ENCODE peak calls at places on chromosomes 6 and 20, in six cellular contexts. One of them, this sample, is unnamed.

GRCh38 chr20:63497946-63498935 is 642 bp downstream of the EEF1A2 start:
- DNase-seq in mesothelial cell of epicardium: no peak
- DNase-seq in left cardiac atrium: peak
- DNase-seq in HCEC 1CT: no peak
- DNase-seq in stimulated activated CD8-positive, alpha-beta memory T cell treated with anti-CD3 and anti-CD28 coated beads, Interleukin-7, amount 100 ng/mL, for 1 hour: no peak
- DNase-seq in HFFc6: peak
- DNase-seq in this sample: peak

GRCh38 chr20:44861547-44862006 is 23.9 kb upstream of the YWHAB start:
- DNase-seq in mesothelial cell of epicardium: no peak
- DNase-seq in left cardiac atrium: peak
- DNase-seq in HCEC 1CT: peak
- DNase-seq in stimulated activated CD8-positive, alpha-beta memory T cell treated with anti-CD3 and anti-CD28 coated beads, Interleukin-7, amount 100 ng/mL, for 1 hour: no peak
- DNase-seq in HFFc6: peak
- DNase-seq in this sample: no peak

GRCh38 chr6:14542670-14543366 is 425.2 kb downstream of the CD83 start:
- DNase-seq in mesothelial cell of epicardium: no peak
- DNase-seq in left cardiac atrium: peak
- DNase-seq in HCEC 1CT: peak
- DNase-seq in stimulated activated CD8-positive, alpha-beta memory T cell treated with anti-CD3 and anti-CD28 coated beads, Interleukin-7, amount 100 ng/mL, for 1 hour: no peak
- DNase-seq in HFFc6: peak
- DNase-seq in this sample: no peak

GRCh38 chr6:16313732-16314131 is 75.3 kb downstream of the GMPR start:
- DNase-seq in mesothelial cell of epicardium: no peak
- DNase-seq in left cardiac atrium: no peak
- DNase-seq in HCEC 1CT: no peak
- DNase-seq in stimulated activated CD8-positive, alpha-beta memory T cell treated with anti-CD3 and anti-CD28 coated beads, Interleukin-7, amount 100 ng/mL, for 1 hour: no peak
- DNase-seq in HFFc6: no peak
- DNase-seq in this sample: no peak

GRCh38 chr20:6718660-6719059 is 48.8 kb upstream of the BMP2 start:
- DNase-seq in mesothelial cell of epicardium: no peak
- DNase-seq in left cardiac atrium: no peak
- DNase-seq in HCEC 1CT: peak
- DNase-seq in stimulated activated CD8-positive, alpha-beta memory T cell treated with anti-CD3 and anti-CD28 coated beads, Interleukin-7, amount 100 ng/mL, for 1 hour: no peak
- DNase-seq in HFFc6: no peak
- DNase-seq in this sample: no peak

GRCh38 chr20:23371496-23371895 is 9.5 kb downstream of the GZF1 start:
- DNase-seq in mesothelial cell of epicardium: no peak
- DNase-seq in left cardiac atrium: no peak
- DNase-seq in HCEC 1CT: no peak
- DNase-seq in stimulated activated CD8-positive, alpha-beta memory T cell treated with anti-CD3 and anti-CD28 coated beads, Interleukin-7, amount 100 ng/mL, for 1 hour: no peak
- DNase-seq in HFFc6: no peak
- DNase-seq in this sample: no peak

GRCh38 chr6:72826744-72827438 is 205.0 kb downstream of the KCNQ5 start:
- DNase-seq in mesothelial cell of epicardium: no peak
- DNase-seq in left cardiac atrium: no peak
- DNase-seq in HCEC 1CT: peak
- DNase-seq in stimulated activated CD8-positive, alpha-beta memory T cell treated with anti-CD3 and anti-CD28 coated beads, Interleukin-7, amount 100 ng/mL, for 1 hour: no peak
- DNase-seq in HFFc6: peak
- DNase-seq in this sample: no peak

GRCh38 chr20:14521436-14521835 is 184.0 kb upstream of the FLRT3 start:
- DNase-seq in mesothelial cell of epicardium: no peak
- DNase-seq in left cardiac atrium: no peak
- DNase-seq in HCEC 1CT: peak
- DNase-seq in stimulated activated CD8-positive, alpha-beta memory T cell treated with anti-CD3 and anti-CD28 coated beads, Interleukin-7, amount 100 ng/mL, for 1 hour: no peak
- DNase-seq in HFFc6: no peak
- DNase-seq in this sample: no peak

GRCh38 chr6:79570129-79570801 is 33.0 kb upstream of the LCA5 start:
- DNase-seq in mesothelial cell of epicardium: peak
- DNase-seq in left cardiac atrium: no peak
- DNase-seq in HCEC 1CT: peak
- DNase-seq in stimulated activated CD8-positive, alpha-beta memory T cell treated with anti-CD3 and anti-CD28 coated beads, Interleukin-7, amount 100 ng/mL, for 1 hour: no peak
- DNase-seq in HFFc6: peak
- DNase-seq in this sample: peak

GRCh38 chr6:43413002-43413401 is 14.3 kb upstream of the ABCC10 start:
- DNase-seq in mesothelial cell of epicardium: no peak
- DNase-seq in left cardiac atrium: no peak
- DNase-seq in HCEC 1CT: no peak
- DNase-seq in stimulated activated CD8-positive, alpha-beta memory T cell treated with anti-CD3 and anti-CD28 coated beads, Interleukin-7, amount 100 ng/mL, for 1 hour: no peak
- DNase-seq in HFFc6: no peak
- DNase-seq in this sample: no peak

GRCh38 chr6:19327246-19327645 is 509.9 kb upstream of the ID4 start:
- DNase-seq in mesothelial cell of epicardium: no peak
- DNase-seq in left cardiac atrium: no peak
- DNase-seq in HCEC 1CT: no peak
- DNase-seq in stimulated activated CD8-positive, alpha-beta memory T cell treated with anti-CD3 and anti-CD28 coated beads, Interleukin-7, amount 100 ng/mL, for 1 hour: no peak
- DNase-seq in HFFc6: no peak
- DNase-seq in this sample: no peak

GRCh38 chr6:157528931-157529653 is 148.1 kb downstream of the ZDHHC14 start:
- DNase-seq in mesothelial cell of epicardium: no peak
- DNase-seq in left cardiac atrium: no peak
- DNase-seq in HCEC 1CT: no peak
- DNase-seq in stimulated activated CD8-positive, alpha-beta memory T cell treated with anti-CD3 and anti-CD28 coated beads, Interleukin-7, amount 100 ng/mL, for 1 hour: no peak
- DNase-seq in HFFc6: no peak
- DNase-seq in this sample: no peak

This sample was measured in progenitor cell of endocrine pancreas.